ENCODE peak calls at places on chromosome 11, in four cellular contexts. One of them, this sample, is unnamed.

GRCh38 chr11:2140411-2141400 is 1.5 kb upstream of the IGF2 start:
- DNase-seq in T-helper 2 cell: no peak
- DNase-seq in Calu3: no peak
- DNase-seq in epithelial cell of prostate: no peak
- DNase-seq in this sample: no peak

GRCh38 chr11:64723907-64724862 is 1.2 kb upstream of the NRXN2 start:
- DNase-seq in epithelial cell of prostate: no peak
- DNase-seq in Calu3: no peak
- DNase-seq in T-helper 2 cell: no peak
- DNase-seq in this sample: no peak

GRCh38 chr11:61375709-61376108 is 13.5 kb downstream of the TMEM138 start:
- DNase-seq in Calu3: no peak
- DNase-seq in epithelial cell of prostate: no peak
- DNase-seq in T-helper 2 cell: no peak
- DNase-seq in this sample: no peak

GRCh38 chr11:87368151-87368550 is 330.4 kb downstream of the TMEM135 start:
- DNase-seq in epithelial cell of prostate: no peak
- DNase-seq in T-helper 2 cell: no peak
- DNase-seq in Calu3: no peak
- DNase-seq in this sample: no peak

GRCh38 chr11:15006139-15006759 is 34.1 kb upstream of the CALCA start:
- DNase-seq in T-helper 2 cell: peak; percentile 7
- DNase-seq in epithelial cell of prostate: peak; percentile 5
- DNase-seq in Calu3: peak; percentile 4
- DNase-seq in this sample: no peak

GRCh38 chr11:17548444-17548843 is 1.4 kb downstream of the OTOG start:
- DNase-seq in Calu3: no peak
- DNase-seq in epithelial cell of prostate: no peak
- DNase-seq in T-helper 2 cell: no peak
- DNase-seq in this sample: no peak

GRCh38 chr11:9293646-9294045 is 20.7 kb downstream of the TMEM41B start:
- DNase-seq in T-helper 2 cell: no peak
- DNase-seq in Calu3: no peak
- DNase-seq in epithelial cell of prostate: no peak
- DNase-seq in this sample: no peak

GRCh38 chr11:69012092-69013008 is 696 bp downstream of the MRGPRF start:
- DNase-seq in T-helper 2 cell: no peak
- DNase-seq in Calu3: no peak
- DNase-seq in epithelial cell of prostate: no peak
- DNase-seq in this sample: no peak

GRCh38 chr11:114813216-114813615 is 134.9 kb downstream of the NXPE2 start:
- DNase-seq in epithelial cell of prostate: no peak
- DNase-seq in Calu3: no peak
- DNase-seq in T-helper 2 cell: no peak
- DNase-seq in this sample: no peak

GRCh38 chr11:115325523-115325922 is 178.7 kb downstream of the CADM1 start:
- DNase-seq in epithelial cell of prostate: no peak
- DNase-seq in T-helper 2 cell: no peak
- DNase-seq in Calu3: no peak
- DNase-seq in this sample: no peak

GRCh38 chr11:73333626-73334199 is 25.6 kb downstream of the ARHGEF17 start:
- DNase-seq in T-helper 2 cell: no peak
- DNase-seq in Calu3: no peak
- DNase-seq in epithelial cell of prostate: no peak
- DNase-seq in this sample: no peak

GRCh38 chr11:8656291-8656690 is 26.2 kb downstream of the TRIM66 start:
- DNase-seq in Calu3: no peak
- DNase-seq in T-helper 2 cell: no peak
- DNase-seq in epithelial cell of prostate: no peak
- DNase-seq in this sample: no peak

GRCh38 chr11:1055109-1055703 is 18.7 kb upstream of the MUC6 start:
- DNase-seq in Calu3: no peak
- DNase-seq in epithelial cell of prostate: no peak
- DNase-seq in T-helper 2 cell: no peak
- DNase-seq in this sample: no peak

This sample was measured in heart right ventricle.